ENCODE peak calls at places on chromosome 5, in five cellular contexts. Q is stomach; Y is stimulated activated naive CD4-positive, alpha-beta T cell; T is DMS 273 treated with DMSO at 0.1 percent for 48 hours; V is activated CD4-positive, alpha-beta T cell treated with anti-CD3 and anti-CD28 coated beads, Interleukin-2, amount 50 U/mL, for 1 hour. L is an unnamed sample.

GRCh38 chr5:176438959-176439757 is 9.0 kb upstream of the FAF2 start:
- DNase-seq in Y (no peak), Q (no peak), V (no peak), T (no peak), L (no peak)

GRCh38 chr5:129046151-129046550 is 48.4 kb upstream of the ISOC1 start:
- DNase-seq in V (no peak), Q (no peak), Y (no peak), T (no peak), L (no peak)

GRCh38 chr5:151773979-151774378 is 2.2 kb downstream of the G3BP1 start:
- DNase-seq in V (no peak), Y (no peak), Q (no peak), T (no peak), L (no peak)

GRCh38 chr5:149735066-149735465 is 5.0 kb downstream of the PPARGC1B start:
- DNase-seq in V (no peak), Q (no peak), Y (no peak), T (no peak), L (no peak)

GRCh38 chr5:87120518-87121314 is 147.0 kb upstream of the RASA1 start:
- DNase-seq in Q (no peak), Y (no peak), V (peak), T (no peak), L (no peak)

GRCh38 chr5:52139888-52140580 is 647.7 kb upstream of the ITGA1 start:
- DNase-seq in Q (no peak), V (no peak), T (no peak), Y (no peak), L (no peak)

GRCh38 chr5:166648736-166649135 is 1642.7 kb upstream of the WWC1 start:
- DNase-seq in T (no peak), Y (no peak), Q (no peak), V (no peak), L (no peak)

GRCh38 chr5:43396762-43397304 is 15.4 kb downstream of the CCL28 start:
- DNase-seq in Q (peak), Y (peak), T (no peak), V (peak), L (peak)

GRCh38 chr5:41068169-41068568 is 3.0 kb downstream of the MROH2B start:
- DNase-seq in Y (no peak), T (no peak), Q (no peak), V (no peak), L (no peak)

GRCh38 chr5:59020611-59021285 is 437.9 kb downstream of the RAB3C start:
- DNase-seq in Y (no peak), Q (no peak), T (no peak), V (no peak), L (peak)

GRCh38 chr5:141866111-141866510 is 12.1 kb downstream of the PCDH1 start:
- DNase-seq in T (no peak), Y (no peak), V (no peak), Q (peak), L (peak)

GRCh38 chr5:80620206-80620605 is 34.2 kb upstream of the MSH3 start:
- DNase-seq in Q (no peak), V (no peak), T (no peak), Y (no peak), L (no peak)

GRCh38 chr5:141870226-141870625 is 8.0 kb downstream of the PCDH1 start:
- DNase-seq in T (no peak), V (no peak), Q (peak), Y (no peak), L (no peak)

GRCh38 chr5:150694638-150695037 is 6.2 kb downstream of the RBM22 start:
- DNase-seq in V (no peak), Y (no peak), Q (no peak), T (no peak), L (no peak)

GRCh38 chr5:178994580-178995340 is at the start of gene GRM6:
- DNase-seq in T (no peak), Y (no peak), V (no peak), Q (no peak), L (peak)

L was measured in iPS-NIHi11.